ENCODE peak calls at places on chromosomes 11 and 22, in four cellular contexts. M is DND-41, B is dorsolateral prefrontal cortex, P is IMR-90. E is an unnamed sample.

GRCh38 chr11:91158901-91159537 is 936.2 kb upstream of the CHORDC1 start:
- DNase-seq in M (no peak), P (peak; percentile 25), B (no peak), E (no peak)

GRCh38 chr11:59573216-59573615 is 42.4 kb downstream of the OSBP start:
- DNase-seq in M (no peak), B (no peak), P (peak; percentile 94), E (no peak)

GRCh38 chr11:48013269-48013901 is 33.0 kb downstream of the PTPRJ start:
- DNase-seq in B (no peak), M (peak; percentile 47), P (peak; percentile 65), E (peak; percentile 41)

GRCh38 chr11:111378773-111379499 is at the start of gene POU2AF1:
- DNase-seq in B (no peak), P (peak; percentile 43), M (peak; percentile 89), E (peak; percentile 55)

GRCh38 chr22:28874061-28874460 is 9.3 kb upstream of the ZNRF3 start:
- DNase-seq in P (no peak), M (no peak), B (no peak), E (no peak)

GRCh38 chr11:117816846-117817212 is 7.7 kb downstream of the FXYD2 start:
- DNase-seq in M (peak; percentile 24), P (no peak), B (no peak), E (no peak)

GRCh38 chr22:48754611-48755331 is 1072.9 kb downstream of the BRD1 start:
- DNase-seq in P (no peak), M (no peak), B (no peak), E (peak; percentile 26)

GRCh38 chr11:83002047-83002446 is 69.7 kb downstream of the RAB30 start:
- DNase-seq in B (no peak), M (no peak), P (no peak), E (no peak)

GRCh38 chr22:37300551-37301017 is 18.3 kb downstream of the CYTH4 start:
- DNase-seq in B (no peak), M (peak; percentile 23), P (no peak), E (no peak)

GRCh38 chr11:64287676-64288352 is 2.2 kb downstream of the GPR137 start:
- DNase-seq in B (no peak), P (no peak), M (no peak), E (no peak)

GRCh38 chr11:61529537-61530225 is 21.1 kb downstream of the LRRC10B start:
- DNase-seq in P (no peak), M (no peak), B (no peak), E (no peak)

GRCh38 chr11:1460994-1461805 is 25.4 kb downstream of the MOB2 start:
- DNase-seq in B (no peak), P (no peak), M (no peak), E (no peak)

GRCh38 chr11:57566035-57566504 is 1.4 kb downstream of the UBE2L6 start:
- DNase-seq in B (no peak), P (peak; percentile 63), M (peak; percentile 55), E (no peak)

GRCh38 chr11:10892250-10892649 is 34.4 kb upstream of the ZBED5 start:
- DNase-seq in B (no peak), M (no peak), P (no peak), E (no peak)

GRCh38 chr11:40338739-40339138 is 1120.7 kb downstream of the LRRC4C start:
- DNase-seq in B (no peak), P (peak; percentile 80), M (no peak), E (no peak)

GRCh38 chr22:50247748-50248147 is 2.9 kb upstream of the TUBGCP6 start:
- DNase-seq in M (no peak), P (peak; percentile 61), B (no peak), E (peak; percentile 47)

GRCh38 chr11:114040706-114041211 is 18.8 kb upstream of the ZBTB16 start:
- DNase-seq in B (no peak), P (peak; percentile 31), M (no peak), E (no peak)

GRCh38 chr11:115321602-115322289 is 182.5 kb downstream of the CADM1 start:
- DNase-seq in M (no peak), B (no peak), P (peak; percentile 52), E (no peak)

GRCh38 chr11:107040447-107041444 is 22.5 kb upstream of the GUCY1A2 start:
- DNase-seq in M (no peak), P (peak; percentile 23), B (no peak), E (no peak)

GRCh38 chr11:114956565-114956964 is 278.2 kb downstream of the NXPE2 start:
- DNase-seq in P (no peak), M (no peak), B (no peak), E (no peak)

GRCh38 chr11:27795955-27796861 is 96.0 kb upstream of the BDNF start:
- DNase-seq in B (no peak), P (peak; percentile 9), M (no peak), E (no peak)

GRCh38 chr22:23763579-23764331 is 965 bp downstream of the C22orf15 start:
- DNase-seq in M (peak; percentile 50), B (no peak), P (no peak), E (peak; percentile 44)

GRCh38 chr11:103202048-103202651 is 92.9 kb downstream of the DYNC2H1 start:
- DNase-seq in B (no peak), P (peak; percentile 63), M (no peak), E (no peak)

GRCh38 chr11:43832536-43832935 is 48.1 kb upstream of the ALKBH3 start:
- DNase-seq in B (no peak), M (no peak), P (no peak), E (no peak)

GRCh38 chr11:111957663-111958415 is 20.7 kb downstream of the DIXDC1 start:
- DNase-seq in B (no peak), M (no peak), P (no peak), E (no peak)

GRCh38 chr11:3130269-3131071 is 34.6 kb downstream of the OSBPL5 start:
- DNase-seq in M (no peak), P (no peak), B (no peak), E (no peak)

GRCh38 chr11:116312560-116313340 is 460.0 kb downstream of the BUD13 start:
- DNase-seq in B (peak; percentile 74), M (peak; percentile 15), P (no peak), E (no peak)

GRCh38 chr11:97815667-97816066 is 1205.1 kb upstream of the CNTN5 start:
- DNase-seq in B (no peak), P (peak; percentile 0), M (no peak), E (no peak)

GRCh38 chr11:63599211-63600122 is 14.8 kb downstream of the PLAAT3 start:
- DNase-seq in P (peak; percentile 95), M (no peak), B (no peak), E (no peak)

GRCh38 chr11:45597116-45597515 is 68.3 kb downstream of the CHST1 start:
- DNase-seq in M (no peak), B (no peak), P (no peak), E (no peak)

GRCh38 chr11:37264783-37265182 is 666.7 kb upstream of the RAG2 start:
- DNase-seq in M (no peak), B (no peak), P (no peak), E (no peak)

GRCh38 chr22:37244922-37245722 is 1.1 kb upstream of the RAC2 start:
- DNase-seq in M (no peak), P (no peak), B (no peak), E (no peak)

GRCh38 chr11:126076641-126077040 is 14.0 kb upstream of the CDON start:
- DNase-seq in B (no peak), P (no peak), M (no peak), E (no peak)
- TF ChIP-seq CTCF in B (no peak), P (no peak), M (no peak), E (no peak)

DNA sequence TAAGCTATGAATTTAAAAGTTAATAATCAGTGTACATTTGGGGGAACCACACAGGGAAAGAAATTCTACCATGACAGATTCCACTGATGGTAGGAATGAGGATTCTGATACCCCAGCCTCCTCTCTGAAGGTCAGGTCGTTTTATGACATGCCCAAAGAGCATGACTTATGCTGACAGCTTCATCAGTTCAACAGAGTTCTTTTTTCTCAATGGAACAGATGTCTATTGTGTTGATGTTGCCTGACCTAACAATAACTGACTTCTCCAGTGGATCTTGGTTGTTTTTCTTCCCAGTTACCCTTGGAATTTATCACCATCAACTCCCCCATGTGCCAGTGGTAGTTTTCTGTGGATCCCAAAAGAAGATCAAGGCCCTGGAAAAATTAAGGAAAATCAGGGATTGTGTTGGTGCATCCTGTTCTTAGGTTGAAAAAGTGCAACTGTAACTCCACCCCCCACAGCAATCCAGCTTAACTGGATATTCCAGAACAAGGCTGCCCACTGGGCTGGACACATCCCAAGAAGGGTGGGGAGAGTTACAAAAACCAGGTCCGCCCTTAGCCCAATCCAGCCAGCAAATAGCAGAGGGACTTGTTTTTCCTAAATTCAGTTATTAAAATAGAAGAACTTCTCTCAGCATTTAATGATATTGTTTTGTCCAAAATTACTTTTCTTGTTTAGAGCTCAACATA is 31.5 kb upstream of the CAT start:
- DNase-seq in B (no peak), M (no peak), P (no peak), E (no peak)
- H3K27ac ChIP-seq in B (peak overlapping the region; percentile 66), M (no peak overlapping the region), P (no peak overlapping the region), E (no peak overlapping the region)

GRCh38 chr11:123545726-123546125 is 108.7 kb downstream of the SCN3B start:
- DNase-seq in P (no peak), B (no peak), M (no peak), E (no peak)
- TF ChIP-seq CTCF in P (no peak), B (no peak), M (no peak), E (no peak)

DNA sequence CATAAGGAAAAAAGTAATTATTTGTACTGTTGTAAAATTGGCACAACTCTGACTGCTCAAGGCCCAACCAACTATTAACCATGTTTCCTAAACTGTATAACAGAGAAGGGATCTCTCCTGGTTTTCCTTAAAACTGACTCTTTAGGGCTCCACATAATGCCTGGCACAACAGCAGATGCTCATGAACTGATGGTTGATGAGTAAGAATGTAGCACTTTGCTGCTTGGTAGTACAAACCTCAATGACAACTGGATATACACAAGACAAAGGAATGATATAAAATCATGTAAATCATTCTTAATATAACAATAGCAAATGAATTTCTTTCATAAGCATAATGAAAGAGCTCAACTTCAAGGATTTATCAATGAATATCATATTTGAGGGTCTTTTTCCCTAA is 11.7 kb downstream of the MSANTD2 start:
- DNase-seq in M (no peak), B (no peak), P (peak; percentile 26), E (no peak)
- H3K27ac ChIP-seq in M (no peak overlapping the region), B (no peak overlapping the region), P (no peak overlapping the region), E (no peak overlapping the region)

DNA sequence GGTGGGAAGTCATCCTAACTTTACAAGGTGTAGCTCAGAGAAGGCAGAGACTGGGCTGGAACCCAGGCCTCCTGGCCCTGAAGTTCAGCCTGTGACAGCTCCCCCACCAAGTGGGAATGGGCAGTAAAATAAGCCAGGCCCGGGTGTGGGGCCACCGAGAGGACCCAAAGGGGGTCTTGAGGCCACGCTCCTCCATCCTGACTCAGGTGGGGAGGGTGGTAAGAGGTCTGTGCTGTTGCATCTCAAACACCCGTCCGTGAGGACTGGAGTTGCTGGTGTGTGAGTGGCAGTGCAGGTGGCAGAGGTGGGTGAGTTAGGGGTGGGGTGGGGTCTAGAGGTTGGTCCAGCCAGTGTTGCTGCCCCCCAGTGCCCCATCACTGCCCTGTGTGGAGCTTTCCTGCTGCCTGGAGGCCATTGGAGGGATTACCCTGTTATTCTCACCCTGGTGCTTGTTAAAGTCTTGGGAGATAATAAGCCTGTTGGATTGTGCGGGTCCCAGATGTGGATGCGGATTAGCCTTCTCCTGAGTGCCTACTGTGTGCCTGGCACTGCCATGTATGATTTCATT is 12.7 kb downstream of the SERPINH1 start:
- DNase-seq in P (no peak), M (no peak), B (no peak), E (no peak)
- TF ChIP-seq CTCF in P (peak; percentile 40), M (peak; percentile 8), B (no peak), E (no peak)

E was measured in CD4-positive, alpha-beta T cell.